ENCODE peak calls at places on chromosomes 13 and 19, in ten cellular contexts. C is upper lobe of left lung, H is tibial artery, X is transverse colon, U is body of pancreas, G is IMR-90, L is cardiac muscle cell, K is AG04450, A is ascending aorta, R is PC-3. P is an unnamed sample.

GRCh38 chr13:27911499-27911898 is 8.3 kb upstream of the PDX1 start:
- DNase-seq in C (no peak), H (no peak), X (no peak), U (no peak), G (no peak), L (no peak), K (no peak), A (no peak), R (no peak), P (no peak)

GRCh38 chr19:38362076-38362945 is 12.1 kb upstream of the PSMD8 start:
- DNase-seq in C (peak; percentile 88), H (peak; percentile 82), X (peak; percentile 89), U (peak; percentile 85), G (peak; percentile 49), L (peak; percentile 88), K (no peak), A (peak; percentile 39), R (peak; percentile 73), P (no peak)

GRCh38 chr19:35206379-35206778 is 22.2 kb downstream of the FAM187B start:
- DNase-seq in C (no peak), H (no peak), X (peak; percentile 46), U (no peak), G (no peak), L (no peak), K (no peak), A (no peak), R (no peak), P (no peak)

GRCh38 chr13:84896128-84896527 is 903.1 kb downstream of the SLITRK6 start:
- DNase-seq in C (no peak), H (no peak), X (peak; percentile 11), U (peak; percentile 19), G (peak; percentile 61), L (peak; percentile 51), K (peak; percentile 43), A (no peak), R (peak; percentile 63), P (peak; percentile 1)

GRCh38 chr19:18099623-18099995 is 2.0 kb downstream of the MAST3 start:
- DNase-seq in C (no peak), H (no peak), X (no peak), U (no peak), G (no peak), L (no peak), K (no peak), A (no peak), R (no peak), P (no peak)

GRCh38 chr13:27918041-27918917 is 1.5 kb upstream of the PDX1 start:
- DNase-seq in C (no peak), H (no peak), X (no peak), U (peak; percentile 76), G (no peak), L (no peak), K (no peak), A (no peak), R (no peak), P (no peak)

GRCh38 chr19:677601-678380 is 1.6 kb downstream of the FSTL3 start:
- DNase-seq in C (peak; percentile 40), H (no peak), X (no peak), U (no peak), G (no peak), L (no peak), K (no peak), A (no peak), R (peak; percentile 42), P (no peak)

GRCh38 chr13:36858285-36858684 is 39.3 kb downstream of the RFXAP start:
- DNase-seq in C (no peak), H (no peak), X (no peak), U (peak; percentile 7), G (peak; percentile 65), L (peak; percentile 80), K (peak; percentile 15), A (no peak), R (peak; percentile 73), P (peak; percentile 6)

GRCh38 chr19:7914598-7915045 is at the start of gene TGFBR3L:
- DNase-seq in C (no peak), H (no peak), X (no peak), U (no peak), G (no peak), L (no peak), K (no peak), A (no peak), R (no peak), P (no peak)

GRCh38 chr19:7916137-7916907 is 1.7 kb downstream of the TGFBR3L start:
- DNase-seq in C (no peak), H (no peak), X (peak; percentile 50), U (no peak), G (no peak), L (peak; percentile 34), K (no peak), A (no peak), R (peak; percentile 42), P (no peak)

GRCh38 chr19:7916908-7917291 is 2.3 kb downstream of the TGFBR3L start:
- DNase-seq in C (no peak), H (no peak), X (no peak), U (no peak), G (no peak), L (no peak), K (no peak), A (no peak), R (no peak), P (no peak)

GRCh38 chr19:7914099-7914498 is 531 bp upstream of the TGFBR3L start:
- DNase-seq in C (no peak), H (no peak), X (peak; percentile 5), U (no peak), G (no peak), L (no peak), K (no peak), A (no peak), R (no peak), P (no peak)

DNA sequence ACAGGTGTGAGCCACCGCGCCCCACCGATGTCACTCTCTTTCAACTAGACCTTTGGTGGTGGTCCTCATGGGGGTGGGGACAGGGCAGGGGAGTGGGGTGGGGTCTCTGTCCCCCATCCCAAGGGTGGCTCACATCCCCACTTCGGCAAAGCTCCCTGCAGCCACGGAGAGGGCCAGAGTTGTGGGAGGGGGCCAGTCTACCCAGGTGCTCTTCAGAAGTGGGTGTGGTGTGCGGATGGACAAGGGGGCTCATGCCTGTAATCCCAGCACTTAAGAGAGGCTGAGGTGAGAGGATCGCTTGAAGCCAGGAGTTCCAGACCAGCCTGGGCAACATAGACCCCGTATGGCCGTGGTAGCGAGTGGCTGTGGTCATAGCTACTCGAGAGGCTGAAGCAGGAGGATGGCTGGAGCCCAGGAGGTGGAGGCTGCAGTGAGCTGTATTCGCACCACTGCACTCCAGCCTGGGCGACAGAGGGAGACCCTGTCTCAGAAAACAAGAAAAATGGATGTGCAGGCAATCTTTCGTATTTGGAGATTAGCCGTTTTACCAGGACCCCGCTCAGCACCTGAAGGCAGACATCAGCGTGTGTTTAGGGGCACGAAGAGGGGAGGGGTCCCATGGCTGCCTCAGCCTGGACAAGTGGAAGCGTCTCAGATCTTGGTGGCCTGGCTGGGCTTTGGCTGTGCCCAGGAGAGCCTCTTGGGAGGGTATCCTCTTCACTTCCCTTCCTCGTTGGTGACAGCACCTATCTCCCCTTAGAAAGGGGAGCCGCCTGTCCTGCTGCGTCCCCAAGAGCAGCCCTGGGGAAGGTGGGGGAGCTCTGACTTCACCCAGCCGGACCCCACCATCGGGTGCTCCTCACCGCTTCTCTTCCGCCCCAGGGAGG is 863 bp downstream of the TGFBR3L start:
- DNase-seq in C (no peak), H (no peak), X (no peak), U (no peak), G (no peak), L (no peak), K (no peak), A (no peak), R (no peak), P (no peak)
- H3K4me3 ChIP-seq in C (peak overlapping the region; percentile 38), H (peak overlapping the region; percentile 52), X (no peak overlapping the region), U (no peak overlapping the region), G (peak overlapping the region; percentile 44), L (peak overlapping the region; percentile 29), K (peak overlapping the region; percentile 40), A (peak overlapping the region; percentile 62), R (peak overlapping the region; percentile 74), P (peak overlapping the region; percentile 49)

GRCh38 chr19:3234800-3235199 is 10.3 kb downstream of the CELF5 start:
- DNase-seq in C (no peak), H (no peak), X (no peak), U (no peak), G (no peak), L (no peak), K (no peak), A (no peak), R (no peak), P (no peak)
- TF ChIP-seq CTCF in C (no peak), H (no peak), X (no peak), U (no peak), G (peak; percentile 15), L (peak; percentile 22), K (peak; percentile 3), A (no peak), R (peak; percentile 34), P (peak; percentile 28)

DNA sequence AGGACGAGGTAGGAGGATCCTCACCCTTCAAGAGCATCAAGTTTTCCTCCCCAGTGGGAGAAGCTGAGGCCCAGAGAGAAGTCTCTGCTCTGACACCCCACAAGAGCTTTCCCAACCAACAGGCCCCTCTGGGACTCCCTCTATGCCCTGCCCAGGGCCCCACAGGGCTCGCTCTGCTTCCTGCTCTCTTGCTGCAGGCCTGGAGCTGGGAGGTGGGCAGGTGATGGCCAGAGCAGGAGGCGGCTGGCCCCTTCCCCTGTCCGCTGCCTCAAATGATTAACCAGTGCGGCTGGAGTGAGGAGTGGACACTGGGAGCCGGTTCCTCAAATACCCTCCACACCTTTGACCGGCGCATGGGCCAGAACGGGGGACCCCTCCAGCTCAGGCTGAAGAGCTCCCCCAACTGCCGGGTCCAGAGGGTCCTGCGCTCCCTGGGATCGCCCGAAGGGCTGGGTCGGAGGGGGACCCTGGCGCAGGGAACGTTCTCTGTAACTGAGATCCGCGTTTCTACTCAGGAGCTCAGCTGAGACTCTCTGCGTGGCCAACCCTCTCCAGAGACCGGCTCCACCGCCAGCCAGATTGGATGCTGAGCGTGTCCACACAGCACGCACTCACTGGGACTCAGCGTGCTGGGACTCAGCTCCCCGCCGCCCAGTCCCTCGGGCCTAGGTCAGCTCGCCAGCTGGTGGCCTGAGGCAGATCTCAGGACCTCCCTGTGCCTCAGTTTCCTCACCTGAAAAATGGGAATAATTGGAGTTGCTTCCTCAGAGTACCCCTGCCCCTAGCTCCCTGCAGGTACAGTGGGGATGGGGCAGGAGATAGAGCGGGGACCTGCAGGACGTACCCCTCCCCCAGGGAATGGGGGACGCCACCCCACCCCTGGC is 6.7 kb upstream of the ONECUT3 start:
- DNase-seq in C (no peak), H (no peak), X (no peak), U (no peak), G (peak; percentile 13), L (no peak), K (no peak), A (no peak), R (peak; percentile 68), P (no peak)
- H3K27me3 ChIP-seq in C (peaks cover 2% of the 10 kb centered on the region), H (peaks cover 2% of the 10 kb centered on the region), X (peaks cover 96% of the 10 kb centered on the region), U (no peaks in the 10 kb centered on the region), G (peaks cover 55% of the 10 kb centered on the region), L (peaks cover 99% of the 10 kb centered on the region), K (peaks cover 50% of the 10 kb centered on the region), A (peaks cover 39% of the 10 kb centered on the region), R (peaks cover 4% of the 10 kb centered on the region), P (peaks cover 37% of the 10 kb centered on the region)

DNA sequence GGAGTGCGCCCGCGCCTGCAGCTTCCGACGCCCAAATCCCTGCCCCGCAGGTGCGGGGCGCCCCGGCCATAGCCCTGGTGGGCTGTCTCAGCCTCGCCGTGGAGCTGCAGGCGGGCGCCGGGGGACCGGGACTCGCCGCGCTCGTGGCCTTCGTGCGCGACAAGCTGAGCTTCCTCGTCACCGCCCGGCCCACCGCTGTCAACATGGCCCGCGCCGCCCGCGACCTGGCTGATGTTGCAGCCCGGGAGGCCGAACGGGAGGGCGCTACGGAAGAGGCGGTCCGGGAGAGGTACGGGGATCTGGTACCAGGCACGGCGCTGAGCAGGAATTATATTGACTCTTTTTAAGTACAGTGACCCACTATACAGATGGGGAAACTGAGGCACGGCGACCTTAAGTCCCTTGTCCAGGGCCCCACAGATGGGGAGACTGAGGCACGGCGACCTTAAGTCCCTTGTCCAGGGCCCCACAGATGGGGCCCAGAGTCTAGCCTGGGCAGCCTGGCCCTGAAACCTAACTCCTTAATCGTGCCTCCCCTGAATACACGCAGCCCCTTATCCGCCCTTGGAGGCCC is 586 bp downstream of the MRI1 start:
- DNase-seq in C (peak; percentile 31), H (no peak), X (peak; percentile 42), U (peak; percentile 35), G (no peak), L (peak; percentile 50), K (no peak), A (no peak), R (peak; percentile 23), P (no peak)
- H3K4me3 ChIP-seq in C (peak overlapping the region; percentile 91), H (peak overlapping the region; percentile 89), X (peak overlapping the region; percentile 88), U (peak overlapping the region; percentile 74), G (peak overlapping the region; percentile 99), L (peak overlapping the region; percentile 57), K (peak overlapping the region; percentile 80), A (peak overlapping the region; percentile 86), R (peak overlapping the region; percentile 96), P (peak overlapping the region; percentile 89)

P was measured in BJ.